ENCODE peak calls at places on chromosome 7, in four cellular contexts. K, F, U and T are unnamed samples.
A peak's percentile ranks its signal among the peaks of the same experiment; 100 is the strongest.

GRCh38 chr7:112132123-112132694 is 74.0 kb downstream of the DOCK4 start:
- DNase-seq in K (no peak), F (no peak), U (no peak), T (peak; percentile 44)

GRCh38 chr7:25698709-25699108 is 453.3 kb upstream of the NFE2L3 start:
- DNase-seq in K (no peak), F (no peak), U (no peak), T (no peak)

GRCh38 chr7:29091722-29092121 is 54.6 kb downstream of the CPVL start:
- DNase-seq in K (no peak), F (no peak), U (no peak), T (peak; percentile 33)

GRCh38 chr7:38492010-38492409 is 139.2 kb downstream of the AMPH start:
- DNase-seq in K (no peak), F (no peak), U (no peak), T (no peak)

GRCh38 chr7:112630565-112630964 is 149.8 kb downstream of the LSMEM1 start:
- DNase-seq in K (peak; percentile 58), F (no peak), U (no peak), T (no peak)

GRCh38 chr7:140640727-140641531 is at the start of gene DENND2A:
- DNase-seq in K (peak; percentile 41), F (no peak), U (peak; percentile 92), T (peak; percentile 74)

GRCh38 chr7:155377837-155378579 is 79.9 kb upstream of the EN2 start:
- DNase-seq in K (no peak), F (no peak), U (no peak), T (no peak)

GRCh38 chr7:124671976-124672375 is 93.6 kb downstream of the GPR37 start:
- DNase-seq in K (no peak), F (no peak), U (no peak), T (peak; percentile 25)

GRCh38 chr7:85010306-85010705 is 176.6 kb downstream of the SEMA3D start:
- DNase-seq in K (no peak), F (no peak), U (no peak), T (no peak)

GRCh38 chr7:158019726-158020705 is 567.6 kb downstream of the PTPRN2 start:
- DNase-seq in K (no peak), F (no peak), U (peak; percentile 73), T (no peak)

GRCh38 chr7:54615545-54615944 is 73.4 kb downstream of the VSTM2A start:
- DNase-seq in K (peak; percentile 31), F (no peak), U (no peak), T (no peak)

GRCh38 chr7:141649865-141650499 is 52.0 kb downstream of the DENND11 start:
- DNase-seq in K (peak; percentile 76), F (peak; percentile 43), U (no peak), T (peak; percentile 90)

GRCh38 chr7:9241826-9242225 is 808.4 kb downstream of the NXPH1 start:
- DNase-seq in K (no peak), F (no peak), U (no peak), T (no peak)

GRCh38 chr7:102125127-102125561 is 161.5 kb upstream of the SH2B2 start:
- DNase-seq in K (peak; percentile 87), F (peak; percentile 74), U (no peak), T (peak; percentile 92)

GRCh38 chr7:129825005-129825553 is 127.7 kb downstream of the UBE2H start:
- DNase-seq in K (peak; percentile 42), F (peak; percentile 81), U (peak; percentile 93), T (peak; percentile 79)

GRCh38 chr7:77542399-77542798 is 5.3 kb downstream of the PTPN12 start:
- DNase-seq in K (no peak), F (no peak), U (no peak), T (peak; percentile 41)

GRCh38 chr7:131042269-131043160 is 285.2 kb upstream of the MKLN1 start:
- DNase-seq in K (no peak), F (no peak), U (no peak), T (no peak)